ENCODE peak calls at places on chromosomes 11 and 22, in four cellular contexts. S is brain microvascular endothelial cell, Z is thoracic aorta, T is body of pancreas. Q is an unnamed sample.

GRCh38 chr11:120954381-120954780 is 69.5 kb upstream of the TBCEL start:
- DNase-seq in S (no peak), Z (no peak), T (no peak), Q (no peak)

GRCh38 chr22:39351689-39352214 is 2.0 kb downstream of the SYNGR1 start:
- DNase-seq in S (peak), Z (no peak), T (no peak), Q (peak)

GRCh38 chr22:25062378-25063095 is 110.0 kb downstream of the KIAA1671 start:
- DNase-seq in S (no peak), Z (no peak), T (no peak), Q (no peak)

GRCh38 chr11:119728226-119728626 is 774 bp downstream of the NECTIN1 start:
- DNase-seq in S (no peak), Z (no peak), T (peak), Q (no peak)

GRCh38 chr11:12518606-12519385 is 141.4 kb downstream of the PARVA start:
- DNase-seq in S (no peak), Z (no peak), T (no peak), Q (no peak)

GRCh38 chr22:47021371-47022074 is 259.1 kb downstream of the TBC1D22A start:
- DNase-seq in S (no peak), Z (no peak), T (no peak), Q (no peak)

GRCh38 chr11:2668876-2669275 is 30.9 kb downstream of the KCNQ1OT1 start:
- DNase-seq in S (no peak), Z (no peak), T (peak), Q (no peak)

GRCh38 chr11:75272821-75273301 is 32.3 kb downstream of the TPBGL start:
- DNase-seq in S (no peak), Z (no peak), T (no peak), Q (peak)

GRCh38 chr11:9206496-9206895 is 58.7 kb downstream of the DENND5A start:
- DNase-seq in S (peak), Z (no peak), T (no peak), Q (no peak)

GRCh38 chr11:71251761-71252433 is 480 bp downstream of the SHANK2 start:
- DNase-seq in S (no peak), Z (no peak), T (peak), Q (no peak)

GRCh38 chr11:62983536-62984199 is 1.1 kb downstream of the SLC22A6 start:
- DNase-seq in S (no peak), Z (no peak), T (no peak), Q (no peak)

GRCh38 chr11:56497010-56497409 is 5.8 kb upstream of the OR5M8 start:
- DNase-seq in S (no peak), Z (no peak), T (no peak), Q (peak)

GRCh38 chr11:120119121-120119520 is 18.8 kb downstream of the TRIM29 start:
- DNase-seq in S (no peak), Z (no peak), T (no peak), Q (no peak)

GRCh38 chr11:124670732-124671131 is 2.8 kb downstream of the SIAE start:
- DNase-seq in S (no peak), Z (no peak), T (no peak), Q (no peak)

GRCh38 chr11:26095340-26095739 is 236.6 kb upstream of the ANO3 start:
- DNase-seq in S (no peak), Z (no peak), T (no peak), Q (no peak)

GRCh38 chr22:39300198-39300830 is 19.1 kb downstream of the RPL3 start:
- DNase-seq in S (no peak), Z (no peak), T (no peak), Q (peak)

GRCh38 chr22:27133951-27134664 is 476.7 kb downstream of the MIAT start:
- DNase-seq in S (peak), Z (no peak), T (no peak), Q (peak)

GRCh38 chr22:20131856-20132685 is 467 bp downstream of the ZDHHC8 start:
- DNase-seq in S (no peak), Z (no peak), T (peak), Q (no peak)

GRCh38 chr22:26462971-26463661 is 20.5 kb downstream of the HPS4 start:
- DNase-seq in S (no peak), Z (no peak), T (no peak), Q (no peak)

GRCh38 chr11:14873632-14874031 is 18.4 kb downstream of the CYP2R1 start:
- DNase-seq in S (no peak), Z (no peak), T (no peak), Q (no peak)

GRCh38 chr11:113305440-113306336 is 8.7 kb upstream of the TTC12 start:
- DNase-seq in S (peak), Z (peak), T (peak), Q (peak)

GRCh38 chr22:30204742-30205111 is 41.8 kb downstream of the LIF start:
- DNase-seq in S (no peak), Z (no peak), T (no peak), Q (no peak)

GRCh38 chr11:41499429-41499828 is 40.0 kb upstream of the LRRC4C start:
- DNase-seq in S (no peak), Z (no peak), T (no peak), Q (no peak)

GRCh38 chr11:66619080-66619554 is 2.7 kb downstream of the RBM14 start:
- DNase-seq in S (peak), Z (no peak), T (no peak), Q (no peak)

GRCh38 chr11:19349340-19350025 is 108.7 kb upstream of the E2F8 start:
- DNase-seq in S (no peak), Z (no peak), T (no peak), Q (peak)

GRCh38 chr11:67053896-67054850 is 2.5 kb upstream of the RHOD start:
- DNase-seq in S (peak), Z (peak), T (peak), Q (no peak)

GRCh38 chr11:130131957-130132850 is 27.4 kb upstream of the ST14 start:
- DNase-seq in S (peak), Z (no peak), T (peak), Q (no peak)
- TF ChIP-seq CTCF in S (peak), Z (peak), T (peak), Q (peak)

GRCh38 chr22:43424201-43424600 is 12.4 kb downstream of the MPPED1 start:
- DNase-seq in S (no peak), Z (no peak), T (no peak), Q (no peak)
- H3K4me3 ChIP-seq in S (no peak), Z (no peak), T (no peak), Q (no peak)

DNA sequence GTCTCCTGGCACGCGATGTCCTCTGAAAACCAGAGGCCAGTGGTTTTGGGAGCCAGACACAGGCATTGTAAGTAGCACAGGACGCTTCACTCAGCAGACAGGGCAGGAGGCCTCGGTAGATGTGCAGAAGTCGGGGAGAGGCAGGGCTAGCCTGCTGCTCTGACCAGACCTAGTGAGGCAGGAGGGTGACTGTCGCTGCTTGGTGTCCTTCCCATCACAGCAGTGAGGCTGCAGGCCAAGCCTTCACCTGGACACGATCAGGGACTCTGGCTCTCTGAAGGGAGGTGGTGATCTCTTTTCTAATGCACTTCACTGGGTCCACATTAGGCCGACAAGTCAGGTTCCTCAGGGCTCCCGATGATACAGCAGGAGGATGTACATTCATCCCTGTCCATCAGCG is 583.7 kb downstream of the NTM start:
- DNase-seq in S (no peak), Z (no peak), T (no peak), Q (no peak)
- TF ChIP-seq CTCF in S (no peak), Z (no peak), T (no peak), Q (no peak)

GRCh38 chr11:95091663-95092062 is 2.0 kb downstream of the ENDOD1 start:
- DNase-seq in S (no peak), Z (no peak), T (no peak), Q (no peak)

GRCh38 chr11:95093548-95093947 is 3.9 kb downstream of the ENDOD1 start:
- DNase-seq in S (no peak), Z (no peak), T (no peak), Q (no peak)

GRCh38 chr11:95089620-95090542 is at the start of gene ENDOD1:
- DNase-seq in S (peak), Z (no peak), T (peak), Q (peak)

GRCh38 chr11:95095858-95096587 is 6.4 kb downstream of the ENDOD1 start:
- DNase-seq in S (no peak), Z (no peak), T (no peak), Q (no peak)

DNA sequence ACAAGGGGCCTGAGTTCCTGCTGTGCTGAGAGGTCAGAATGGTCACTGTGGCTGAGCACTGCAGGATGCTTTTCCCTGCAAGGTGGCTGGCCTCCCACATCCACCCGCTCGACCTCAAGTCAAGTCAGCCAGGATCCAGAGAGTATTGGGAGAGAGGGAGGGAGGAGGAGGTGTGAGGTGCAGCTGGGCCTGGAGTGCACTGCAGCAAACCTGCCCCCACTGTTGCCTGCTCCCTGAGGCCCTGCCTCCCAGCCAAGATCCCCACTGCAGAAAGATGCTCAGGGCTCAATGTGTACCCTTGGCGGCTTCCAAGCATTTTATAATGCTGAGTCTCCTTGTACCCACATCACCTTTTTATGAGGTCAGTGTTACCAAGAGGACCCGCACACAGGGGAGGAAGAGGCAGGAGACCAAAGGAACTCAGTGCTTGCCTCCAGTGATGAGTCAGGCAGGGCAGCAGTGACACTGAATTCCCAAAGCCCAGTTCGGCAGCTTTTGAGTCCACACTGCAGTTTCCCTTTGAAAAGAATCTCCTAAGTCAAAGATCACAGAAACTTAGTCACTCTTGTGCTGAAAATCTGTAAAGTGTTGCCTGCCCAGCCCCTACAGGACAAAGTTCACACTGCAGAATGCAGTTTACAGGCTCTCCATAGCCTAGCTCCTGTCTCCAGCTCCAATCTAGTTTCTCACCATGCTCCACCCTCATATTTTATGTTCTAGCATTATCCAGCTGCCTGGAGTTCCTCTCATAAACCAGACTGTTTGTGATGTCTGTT is 3.1 kb downstream of the ENDOD1 start:
- DNase-seq in S (peak), Z (no peak), T (no peak), Q (no peak)
- H3K4me3 ChIP-seq in S (no peak), Z (peak), T (no peak), Q (no peak)